ENCODE peak calls at places on chromosomes 3 and 15, in nine cellular contexts. B is stomach, I is Panc1, J is HCT116, L is endothelial cell of umbilical vein, X is H1, A is prostate gland, P is HepG2, Z is GM23338. T is an unnamed sample.

GRCh38 chr3:123370819-123371218 is 78.1 kb downstream of the ADCY5 start:
- DNase-seq in A (no peak), X (no peak), B (no peak), P (no peak), J (no peak), Z (no peak), I (no peak), L (no peak), T (peak; percentile 88)

GRCh38 chr3:23448998-23449537 is 245.9 kb downstream of the UBE2E2 start:
- DNase-seq in I (no peak), A (no peak), X (no peak), Z (no peak), J (no peak), P (no peak), L (no peak), B (no peak), T (no peak)

GRCh38 chr3:68089572-68089991 is 435.2 kb upstream of the SUCLG2 start:
- DNase-seq in X (no peak), P (no peak), I (no peak), A (no peak), L (no peak), Z (no peak), J (no peak), B (no peak), T (no peak)

GRCh38 chr3:150073513-150073912 is 102.8 kb upstream of the PFN2 start:
- DNase-seq in P (no peak), A (no peak), X (no peak), Z (no peak), B (no peak), L (no peak), J (no peak), I (no peak), T (no peak)

GRCh38 chr3:188165596-188165995 is 11.6 kb downstream of the LPP start:
- DNase-seq in Z (no peak), A (no peak), P (no peak), I (no peak), J (no peak), L (no peak), B (no peak), X (no peak), T (no peak)

GRCh38 chr3:172279974-172280373 is 168.3 kb downstream of the GHSR start:
- DNase-seq in L (no peak), Z (no peak), X (no peak), J (no peak), P (no peak), A (no peak), B (no peak), I (no peak), T (no peak)

GRCh38 chr3:147509444-147509843 is 100.3 kb downstream of the ZIC1 start:
- DNase-seq in Z (no peak), X (no peak), J (no peak), B (no peak), P (no peak), A (no peak), L (no peak), I (no peak), T (no peak)

GRCh38 chr3:12518266-12519028 is 26.9 kb downstream of the MKRN2OS start:
- DNase-seq in J (no peak), L (no peak), X (no peak), P (no peak), Z (no peak), A (no peak), I (no peak), B (no peak), T (no peak)

GRCh38 chr3:55013145-55013544 is 85.3 kb upstream of the LRTM1 start:
- DNase-seq in P (no peak), X (no peak), A (no peak), B (no peak), L (no peak), I (no peak), J (no peak), Z (peak; percentile 17), T (no peak)

GRCh38 chr3:10249833-10250232 is 1.6 kb downstream of the TATDN2 start:
- DNase-seq in P (peak; percentile 67), I (no peak), Z (no peak), L (no peak), B (no peak), J (no peak), X (no peak), A (no peak), T (no peak)

GRCh38 chr3:99669879-99670555 is 31.6 kb downstream of the COL8A1 start:
- DNase-seq in J (no peak), Z (no peak), X (no peak), A (no peak), I (no peak), L (peak; percentile 55), P (no peak), B (no peak), T (no peak)

GRCh38 chr15:67037694-67038093 is 27.7 kb upstream of the SMAD3 start:
- DNase-seq in P (no peak), A (no peak), J (no peak), X (no peak), Z (no peak), B (no peak), L (no peak), I (no peak), T (no peak)

GRCh38 chr3:101138817-101139216 is 145.6 kb upstream of the ABI3BP start:
- DNase-seq in I (no peak), X (no peak), J (no peak), A (no peak), L (no peak), B (no peak), Z (peak; percentile 24), P (no peak), T (no peak)

GRCh38 chr15:49832421-49832980 is 211.7 kb downstream of the DTWD1 start:
- DNase-seq in P (peak; percentile 31), I (no peak), B (no peak), A (peak; percentile 6), L (no peak), Z (peak; percentile 75), J (no peak), X (peak; percentile 13), T (no peak)

GRCh38 chr15:64156652-64157331 is 5.3 kb downstream of the SNX22 start:
- DNase-seq in J (no peak), P (no peak), L (no peak), B (no peak), Z (no peak), I (no peak), X (no peak), A (no peak), T (no peak)

GRCh38 chr15:73375012-73375411 is 6.3 kb upstream of the HCN4 start:
- DNase-seq in P (no peak), A (no peak), B (no peak), J (no peak), L (no peak), I (no peak), X (no peak), Z (no peak), T (no peak)

GRCh38 chr15:77186518-77187095 is 115.7 kb upstream of the TSPAN3 start:
- DNase-seq in P (no peak), L (peak; percentile 66), I (no peak), Z (peak; percentile 41), X (no peak), J (peak; percentile 10), B (no peak), A (no peak), T (no peak)

GRCh38 chr3:149004622-149005021 is 13.3 kb downstream of the GYG1 start:
- DNase-seq in P (no peak), J (no peak), L (no peak), B (no peak), A (peak; percentile 64), I (no peak), Z (no peak), X (no peak), T (no peak)

GRCh38 chr3:77412591-77412990 is 372.7 kb downstream of the ROBO2 start:
- DNase-seq in J (no peak), P (no peak), L (no peak), Z (no peak), B (no peak), X (no peak), I (no peak), A (no peak), T (no peak)

DNA sequence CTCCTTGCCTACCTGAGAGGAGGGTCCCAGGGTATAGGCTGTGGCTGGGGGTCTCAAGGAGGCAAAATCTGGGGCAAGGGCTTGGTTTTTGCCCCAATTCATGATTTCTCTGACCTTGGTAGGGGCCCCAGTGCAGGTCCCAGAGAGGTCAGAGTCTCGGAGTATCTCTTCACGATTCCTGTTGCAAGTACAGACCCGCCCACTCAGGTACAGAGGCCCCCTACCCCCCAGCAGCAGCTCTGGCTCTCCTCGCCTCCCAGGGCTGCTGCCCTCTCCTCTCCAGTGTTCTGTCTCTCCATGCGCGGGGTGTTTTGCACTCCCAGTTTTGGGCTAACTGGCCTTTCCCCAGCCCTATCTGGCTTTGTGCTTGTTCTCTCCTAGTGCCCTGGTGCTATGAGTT is 5.4 kb upstream of the JMJD7 start:
- DNase-seq in B (no peak), I (no peak), X (no peak), L (no peak), P (no peak), J (no peak), Z (no peak), A (no peak), T (no peak)
- H3K36me3 ChIP-seq in B (peaks cover 82% of the 10 kb centered on the region), I (peaks cover 2% of the 10 kb centered on the region), X (no peaks in the 10 kb centered on the region), L (peaks cover 8% of the 10 kb centered on the region), P (peaks cover 21% of the 10 kb centered on the region), J (peaks cover 8% of the 10 kb centered on the region), Z (no peaks in the 10 kb centered on the region), A (peaks cover 2% of the 10 kb centered on the region), T (peaks cover 86% of the 10 kb centered on the region)

DNA sequence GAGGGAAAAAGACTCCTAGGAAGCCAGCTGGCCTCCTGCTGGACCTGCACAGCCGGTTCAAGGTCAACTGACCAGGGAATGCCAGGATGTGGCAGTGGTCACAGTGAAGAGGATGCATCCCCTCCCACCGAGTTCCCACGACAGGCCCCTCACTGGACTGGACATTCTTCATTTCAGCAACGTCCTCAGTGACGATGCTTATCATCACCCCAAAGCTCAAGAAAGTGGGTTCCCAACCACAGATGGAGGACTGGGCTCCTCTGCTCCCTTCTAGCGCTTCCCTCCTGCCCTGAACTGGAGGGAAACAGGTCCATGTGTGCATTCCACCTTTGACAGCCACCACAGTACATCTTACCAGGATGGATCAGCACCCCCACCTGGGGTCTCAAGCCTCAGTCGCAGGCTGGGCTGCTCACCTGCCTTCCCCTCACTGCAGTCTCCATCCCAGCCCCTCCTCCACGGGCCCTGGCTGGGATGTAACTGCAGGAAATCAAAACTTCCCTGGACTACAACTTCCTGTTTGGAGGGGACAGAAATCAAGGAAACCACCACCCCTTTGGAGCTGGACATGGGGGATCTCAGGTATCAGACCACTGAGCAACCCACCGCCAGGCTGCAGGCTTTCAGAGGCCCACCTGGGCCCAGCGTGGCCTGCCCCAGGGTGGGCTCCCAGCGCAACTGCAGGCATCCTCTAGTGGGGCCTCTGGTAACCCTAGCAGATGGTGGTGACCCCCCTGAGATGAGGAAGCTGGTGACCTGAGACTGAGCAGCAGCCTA is 7.3 kb downstream of the CALML4 start:
- DNase-seq in I (no peak), X (no peak), Z (no peak), P (no peak), L (no peak), J (no peak), A (no peak), B (no peak), T (no peak)
- TF ChIP-seq POLR2AphosphoS5 in I (no peak), X (no peak), Z (no peak), P (no peak), L (no peak), J (no peak), A (no peak), B (no peak), T (peak; percentile 10)

GRCh38 chr15:39589815-39590644 is 9.2 kb downstream of the THBS1 start:
- DNase-seq in I (no peak), L (peak; percentile 66), X (no peak), B (no peak), A (no peak), P (no peak), J (no peak), Z (no peak), T (peak; percentile 66)
- H3K36me3 ChIP-seq in I (no peaks in the 10 kb centered on the region), L (peaks cover 91% of the 10 kb centered on the region), X (peaks cover 91% of the 10 kb centered on the region), B (peaks cover 100% of the 10 kb centered on the region), A (no peaks in the 10 kb centered on the region), P (peaks cover 92% of the 10 kb centered on the region), J (peaks cover 12% of the 10 kb centered on the region), Z (peaks cover 98% of the 10 kb centered on the region), T (peaks cover 82% of the 10 kb centered on the region)

GRCh38 chr3:152244156-152244888 is 24.4 kb upstream of the MBNL1 start:
- DNase-seq in X (no peak), J (no peak), P (no peak), B (no peak), L (no peak), I (no peak), A (no peak), Z (no peak), T (no peak)
- TF ChIP-seq POLR2AphosphoS5 in X (no peak), J (no peak), P (no peak), B (no peak), L (no peak), I (no peak), A (no peak), Z (no peak), T (no peak)